ENCODE peak calls at places on chromosomes 3 and 15, in six cellular contexts. J is mammary epithelial cell, C is GM13976, W is sigmoid colon, B is fibroblast of mammary gland, U is gastrocnemius medialis. P is an unnamed sample.

GRCh38 chr3:101814835-101815234 is 34.5 kb upstream of the NFKBIZ start:
- DNase-seq in J (no peak), C (no peak), W (no peak), B (no peak), U (no peak), P (no peak)

GRCh38 chr15:34318277-34319079 is 19.1 kb downstream of the SLC12A6 start:
- DNase-seq in J (peak), C (peak), W (peak), B (peak), U (peak), P (peak)

GRCh38 chr15:52095597-52096262 is 16.8 kb downstream of the BCL2L10 start:
- DNase-seq in J (peak), C (no peak), W (no peak), B (peak), U (no peak), P (no peak)

GRCh38 chr3:130915567-130916292 is 21.8 kb downstream of the ATP2C1 start:
- DNase-seq in J (peak), C (no peak), W (no peak), B (no peak), U (no peak), P (no peak)

GRCh38 chr15:64651573-64652260 is 123.7 kb downstream of the RBPMS2 start:
- DNase-seq in J (peak), C (peak), W (no peak), B (no peak), U (peak), P (peak)

GRCh38 chr15:80152896-80153876 is at the start of gene FAH:
- DNase-seq in J (peak), C (no peak), W (no peak), B (peak), U (no peak), P (peak)

GRCh38 chr3:69944931-69945493 is 54.5 kb upstream of the SAMMSON start:
- DNase-seq in J (no peak), C (no peak), W (no peak), B (no peak), U (no peak), P (no peak)

GRCh38 chr3:184453296-184453695 is 73.4 kb downstream of the CHRD start:
- DNase-seq in J (no peak), C (no peak), W (no peak), B (no peak), U (no peak), P (no peak)

GRCh38 chr3:187741403-187742350 is 3.6 kb downstream of the BCL6 start:
- DNase-seq in J (peak), C (peak), W (peak), B (peak), U (peak), P (peak)

GRCh38 chr3:22106213-22106867 is 355.3 kb upstream of the ZNF385D start:
- DNase-seq in J (no peak), C (no peak), W (no peak), B (peak), U (no peak), P (no peak)

GRCh38 chr15:98683821-98684220 is 35.5 kb downstream of the IGF1R start:
- DNase-seq in J (peak), C (no peak), W (no peak), B (no peak), U (no peak), P (no peak)

GRCh38 chr15:97174886-97175540 is 785.5 kb upstream of the ARRDC4 start:
- DNase-seq in J (no peak), C (no peak), W (no peak), B (no peak), U (no peak), P (no peak)

GRCh38 chr3:128489860-128490649 is 2.9 kb downstream of the GATA2 start:
- DNase-seq in J (peak), C (no peak), W (peak), B (no peak), U (no peak), P (no peak)

GRCh38 chr3:39141211-39141995 is 12.0 kb downstream of the CSRNP1 start:
- DNase-seq in J (peak), C (peak), W (peak), B (peak), U (peak), P (no peak)

GRCh38 chr3:183253961-183254815 is 1.1 kb downstream of the B3GNT5 start:
- DNase-seq in J (no peak), C (peak), W (peak), B (no peak), U (peak), P (peak)

GRCh38 chr3:196868297-196868661 is 559 bp downstream of the SENP5 start:
- DNase-seq in J (no peak), C (peak), W (no peak), B (peak), U (peak), P (peak)

GRCh38 chr3:17749281-17749680 is 6.8 kb upstream of the TBC1D5 start:
- DNase-seq in J (no peak), C (no peak), W (no peak), B (peak), U (no peak), P (no peak)

GRCh38 chr15:88185584-88185983 is 71.0 kb downstream of the NTRK3 start:
- DNase-seq in J (no peak), C (no peak), W (no peak), B (no peak), U (no peak), P (no peak)

GRCh38 chr15:95016511-95017219 is 785.3 kb downstream of the MCTP2 start:
- DNase-seq in J (no peak), C (no peak), W (no peak), B (peak), U (no peak), P (no peak)

DNA sequence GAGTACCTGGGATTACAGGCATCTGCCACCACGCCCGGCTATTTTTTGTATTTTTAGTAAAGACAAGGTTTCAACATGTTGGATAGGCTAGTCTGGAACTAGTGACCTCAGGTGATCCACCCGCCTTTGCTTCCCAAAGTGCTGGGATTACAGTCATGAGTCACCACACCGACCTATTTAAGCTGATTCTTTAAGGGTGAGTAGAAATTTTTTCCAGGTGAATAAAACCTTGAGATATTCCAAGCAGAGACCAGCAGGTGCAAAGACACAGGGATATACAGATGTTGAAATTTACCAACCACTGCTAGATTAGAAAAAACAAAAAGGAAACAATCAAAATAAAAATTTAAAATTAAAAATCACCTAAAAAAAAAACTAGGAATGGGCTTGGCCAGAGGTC is 74.4 kb upstream of the CHRNB4 start:
- DNase-seq in J (peak), C (no peak), W (no peak), B (peak), U (no peak), P (no peak)
- TF ChIP-seq CTCF in J (no peak), C (no peak), W (no peak), B (no peak), U (no peak), P (no peak)

DNA sequence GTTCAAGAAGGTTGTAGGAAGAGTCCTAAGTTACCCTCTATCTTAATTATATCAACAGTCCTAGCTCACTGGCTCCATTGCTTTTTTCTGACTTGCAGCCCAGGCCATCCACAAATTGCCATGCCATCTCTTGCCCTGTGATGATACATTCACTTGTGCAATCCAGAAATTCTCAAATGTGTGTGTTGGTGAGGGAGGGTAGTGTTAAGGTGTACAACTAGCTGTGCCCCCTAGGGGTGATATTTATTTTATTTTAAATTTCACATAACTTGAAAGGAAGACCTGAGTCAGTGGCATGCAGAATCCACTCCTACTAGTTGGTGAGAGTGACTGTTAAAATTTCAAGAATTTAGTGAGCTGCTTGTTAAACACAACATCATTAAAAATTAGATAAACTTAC is 156.1 kb upstream of the ANKRD28 start:
- DNase-seq in J (peak), C (peak), W (no peak), B (no peak), U (no peak), P (peak)
- TF ChIP-seq CTCF in J (no peak), C (no peak), W (no peak), B (no peak), U (no peak), P (peak)

GRCh38 chr3:34106879-34107278 is 308.4 kb downstream of the PDCD6IP start:
- DNase-seq in J (peak), C (peak), W (no peak), B (no peak), U (no peak), P (no peak)
- TF ChIP-seq CTCF in J (peak), C (peak), W (no peak), B (peak), U (no peak), P (peak)

GRCh38 chr3:180633722-180634121 is 31.8 kb downstream of the TTC14 start:
- DNase-seq in J (no peak), C (no peak), W (no peak), B (no peak), U (no peak), P (no peak)

GRCh38 chr3:180630360-180630759 is 28.4 kb downstream of the TTC14 start:
- DNase-seq in J (peak), C (no peak), W (no peak), B (peak), U (no peak), P (no peak)

GRCh38 chr3:180626844-180627243 is 24.9 kb downstream of the TTC14 start:
- DNase-seq in J (no peak), C (peak), W (no peak), B (no peak), U (no peak), P (peak)

DNA sequence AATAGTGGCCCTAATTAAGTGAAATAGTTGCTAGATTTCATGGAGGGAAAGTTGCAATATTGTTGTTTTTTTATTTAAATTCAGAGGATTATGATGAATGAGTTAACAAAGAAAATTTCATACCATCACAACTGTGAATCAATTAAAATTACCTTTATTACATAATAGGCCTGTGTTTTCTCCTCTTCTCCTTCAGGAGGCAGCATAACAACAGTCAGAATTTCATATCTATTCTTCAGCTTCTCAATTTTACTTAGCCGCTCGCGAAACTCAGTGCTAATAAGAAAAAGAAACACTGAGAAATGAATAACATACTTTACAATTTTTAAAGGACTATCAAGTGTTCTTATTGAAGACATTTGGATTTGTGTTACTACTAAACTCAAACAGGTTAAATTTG is 29.4 kb downstream of the TTC14 start:
- DNase-seq in J (no peak), C (no peak), W (no peak), B (no peak), U (no peak), P (no peak)
- TF ChIP-seq CTCF in J (peak), C (no peak), W (no peak), B (peak), U (no peak), P (peak)